ENCODE peak calls at places on chromosome 4, in nine cellular contexts. K is hypothalamus; Z is fibroblast of villous mesenchyme; E is activated naive CD8-positive, alpha-beta T cell treated with anti-CD3 and anti-CD28 coated beads for 36 hours; G is anterior cingulate cortex; O is stimulated activated CD8-positive, alpha-beta memory T cell treated with anti-CD3 and anti-CD28 coated beads, Interleukin-7, amount 100 ng/mL, for 48 hours; U is IMR-90; S is PC-3; J is right lobe of liver. F is an unnamed sample.

GRCh38 chr4:6591305-6591704 is 16.3 kb downstream of the MAN2B2 start:
- DNase-seq in K (no peak), Z (no peak), E (no peak), G (no peak), O (no peak), U (no peak), S (no peak), J (no peak), F (no peak)

GRCh38 chr4:175424111-175424510 is 388.0 kb downstream of the GPM6A start:
- DNase-seq in K (no peak), Z (no peak), E (no peak), G (no peak), O (no peak), U (peak), S (no peak), J (no peak), F (no peak)

GRCh38 chr4:190018201-190018920 is 8.7 kb downstream of the FRG2 start:
- DNase-seq in K (no peak), Z (no peak), E (no peak), G (no peak), O (no peak), U (no peak), S (no peak), J (no peak), F (no peak)

GRCh38 chr4:112517067-112517588 is 1.1 kb upstream of the NEUROG2 start:
- DNase-seq in K (no peak), Z (no peak), E (peak), G (no peak), O (no peak), U (no peak), S (no peak), J (no peak), F (no peak)

GRCh38 chr4:139368990-139369389 is 66.7 kb upstream of the NDUFC1 start:
- DNase-seq in K (no peak), Z (no peak), E (no peak), G (no peak), O (no peak), U (no peak), S (no peak), J (no peak), F (no peak)

GRCh38 chr4:120699354-120699753 is 223.2 kb downstream of the PRDM5 start:
- DNase-seq in K (no peak), Z (no peak), E (no peak), G (no peak), O (no peak), U (no peak), S (no peak), J (no peak), F (no peak)

GRCh38 chr4:182190306-182190705 is 52.9 kb upstream of the TENM3 start:
- DNase-seq in K (no peak), Z (no peak), E (no peak), G (no peak), O (no peak), U (no peak), S (no peak), J (no peak), F (no peak)

GRCh38 chr4:73432169-73433000 is 3.6 kb upstream of the AFP start:
- DNase-seq in K (no peak), Z (no peak), E (no peak), G (no peak), O (no peak), U (no peak), S (no peak), J (no peak), F (no peak)

GRCh38 chr4:113695328-113696169 is 66.0 kb downstream of the CAMK2D start:
- DNase-seq in K (no peak), Z (peak), E (no peak), G (no peak), O (no peak), U (peak), S (peak), J (no peak), F (no peak)

GRCh38 chr4:74364649-74365491 is at the start of gene EREG:
- DNase-seq in K (no peak), Z (peak), E (peak), G (no peak), O (no peak), U (peak), S (no peak), J (peak), F (peak)

GRCh38 chr4:150569384-150569987 is 12.5 kb upstream of the MAB21L2 start:
- DNase-seq in K (no peak), Z (peak), E (no peak), G (no peak), O (no peak), U (peak), S (peak), J (no peak), F (no peak)

GRCh38 chr4:7862561-7863200 is 77.0 kb downstream of the AFAP1 start:
- DNase-seq in K (no peak), Z (no peak), E (no peak), G (no peak), O (no peak), U (no peak), S (no peak), J (no peak), F (no peak)

F was measured in upper lobe of right lung.